ENCODE peak calls at places on chromosomes 3 and 15, in eight cellular contexts. Y is gastrocnemius medialis, T is neural progenitor cell, N is transverse colon, H is right atrium auricular region, F is astrocyte, K is DND-41, Q is IMR-90. U is an unnamed sample.

GRCh38 chr15:85788796-85789495 is 5.8 kb downstream of the KLHL25 start:
- DNase-seq in Q (no peak), F (no peak), T (no peak), Y (no peak), H (no peak), N (peak; percentile 73), K (no peak), U (no peak)

GRCh38 chr3:66144792-66145733 is 75.7 kb upstream of the SLC25A26 start:
- DNase-seq in T (no peak), H (no peak), F (peak; percentile 59), Y (no peak), Q (peak; percentile 61), K (no peak), N (no peak), U (no peak)

GRCh38 chr15:39552546-39552945 is 28.3 kb upstream of the THBS1 start:
- DNase-seq in F (no peak), Q (no peak), K (no peak), Y (no peak), H (no peak), N (no peak), T (no peak), U (no peak)

GRCh38 chr15:67405208-67406191 is 115.4 kb upstream of the C15orf61 start:
- DNase-seq in Q (peak; percentile 79), T (no peak), H (no peak), F (peak; percentile 87), Y (no peak), N (no peak), K (no peak), U (no peak)

GRCh38 chr3:197183582-197183981 is 114.8 kb downstream of the DLG1 start:
- DNase-seq in H (no peak), T (peak; percentile 9), K (no peak), N (no peak), Q (no peak), Y (no peak), F (no peak), U (no peak)

GRCh38 chr3:20056727-20057611 is 16.7 kb downstream of the KAT2B start:
- DNase-seq in Q (peak; percentile 82), T (no peak), F (peak; percentile 71), H (no peak), N (no peak), Y (peak; percentile 50), K (no peak), U (no peak)

GRCh38 chr3:5974637-5975322 is 787.3 kb downstream of the EDEM1 start:
- DNase-seq in H (no peak), Y (no peak), T (no peak), Q (no peak), N (no peak), K (no peak), F (no peak), U (peak; percentile 28)

GRCh38 chr3:47746264-47746663 is 35.4 kb downstream of the SMARCC1 start:
- DNase-seq in F (no peak), N (no peak), T (no peak), K (no peak), Q (no peak), Y (no peak), H (no peak), U (no peak)

GRCh38 chr3:55089211-55089610 is 161.4 kb upstream of the LRTM1 start:
- DNase-seq in T (no peak), Y (no peak), N (no peak), K (no peak), H (no peak), F (peak; percentile 67), Q (peak; percentile 54), U (no peak)

GRCh38 chr3:46482632-46483311 is 15.0 kb upstream of the RTP3 start:
- DNase-seq in K (no peak), N (no peak), F (peak; percentile 91), H (no peak), Q (peak; percentile 62), T (no peak), Y (no peak), U (no peak)

GRCh38 chr3:140931016-140931454 is 10.6 kb upstream of the SLC25A36 start:
- DNase-seq in H (no peak), N (no peak), T (peak; percentile 65), Y (no peak), Q (no peak), F (no peak), K (no peak), U (no peak)

GRCh38 chr15:92848852-92849598 is 51.1 kb upstream of the CHD2 start:
- DNase-seq in H (no peak), Y (no peak), Q (peak; percentile 94), T (no peak), N (no peak), K (no peak), F (peak; percentile 94), U (peak; percentile 60)

GRCh38 chr3:59620334-59620733 is 570.5 kb upstream of the CFAP20DC start:
- DNase-seq in N (no peak), K (no peak), Q (no peak), F (no peak), T (no peak), Y (no peak), H (no peak), U (no peak)

GRCh38 chr3:175493296-175493695 is 634.2 kb downstream of the NAALADL2 start:
- DNase-seq in Q (peak; percentile 3), N (no peak), H (no peak), K (no peak), T (no peak), Y (no peak), F (no peak), U (no peak)

GRCh38 chr3:142117452-142117851 is 31.9 kb downstream of the TFDP2 start:
- DNase-seq in Q (no peak), T (no peak), N (no peak), H (no peak), K (no peak), F (no peak), Y (no peak), U (no peak)
- H3K9me3 ChIP-seq in Q (no peaks in the 10 kb centered on the region), T (no peaks in the 10 kb centered on the region), N (no peaks in the 10 kb centered on the region), H (no peaks in the 10 kb centered on the region), K (no peaks in the 10 kb centered on the region), F (no peaks in the 10 kb centered on the region), Y (no peaks in the 10 kb centered on the region), U (no peaks in the 10 kb centered on the region)

GRCh38 chr3:181936774-181937173 is 225.0 kb downstream of the SOX2 start:
- DNase-seq in Q (no peak), Y (no peak), H (no peak), N (no peak), T (no peak), K (no peak), F (no peak), U (no peak)
- H3K27me3 ChIP-seq in Q (no peaks in the 10 kb centered on the region), Y (no peaks in the 10 kb centered on the region), H (no peaks in the 10 kb centered on the region), N (no peaks in the 10 kb centered on the region), T (no peaks in the 10 kb centered on the region), K (no peaks in the 10 kb centered on the region), F (peaks cover 2% of the 10 kb centered on the region), U (no peaks in the 10 kb centered on the region)

DNA sequence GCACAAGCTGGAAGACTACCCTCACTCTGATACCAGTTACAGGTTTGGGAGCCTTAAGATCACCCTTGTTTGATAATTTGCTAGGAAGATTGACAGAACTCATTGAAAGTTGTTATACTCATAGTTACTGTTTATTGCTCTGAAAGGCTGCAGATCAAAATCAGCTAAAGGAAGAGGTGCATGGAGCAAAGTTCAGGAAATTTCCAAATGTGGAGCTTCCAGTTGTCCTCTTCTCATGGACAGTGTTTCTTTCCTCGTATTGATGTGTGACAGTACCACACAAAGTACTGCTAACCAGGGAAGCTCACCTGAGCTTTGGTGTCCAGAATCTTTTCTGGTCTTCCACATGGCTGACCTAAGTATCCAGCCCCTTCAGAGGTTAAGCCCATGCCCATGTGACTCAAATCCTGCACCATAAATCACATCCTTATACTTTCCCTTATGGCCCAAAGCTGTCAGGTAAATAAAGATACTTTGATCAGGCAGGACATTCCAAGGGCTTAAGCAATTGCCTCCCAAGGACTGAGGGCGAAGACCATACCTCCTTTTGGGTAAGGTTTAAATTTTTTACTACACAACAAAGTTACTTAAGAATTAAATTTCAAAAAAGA is 93.1 kb upstream of the ZBED2 start:
- DNase-seq in H (no peak), Q (no peak), K (no peak), Y (no peak), N (no peak), T (no peak), F (no peak), U (no peak)
- H3K9me3 ChIP-seq in H (no peaks in the 10 kb centered on the region), Q (no peaks in the 10 kb centered on the region), K (no peaks in the 10 kb centered on the region), Y (no peaks in the 10 kb centered on the region), N (no peaks in the 10 kb centered on the region), T (no peaks in the 10 kb centered on the region), F (no peaks in the 10 kb centered on the region), U (no peaks in the 10 kb centered on the region)

GRCh38 chr3:72231439-72232196 is 446.7 kb upstream of the PROK2 start:
- DNase-seq in Y (no peak), F (no peak), Q (no peak), K (no peak), T (no peak), N (no peak), H (no peak), U (no peak)

GRCh38 chr3:72233571-72233970 is 448.6 kb upstream of the PROK2 start:
- DNase-seq in H (no peak), Q (no peak), K (no peak), N (no peak), T (no peak), Y (no peak), F (no peak), U (no peak)

GRCh38 chr3:72229952-72230351 is 445.0 kb upstream of the PROK2 start:
- DNase-seq in K (no peak), Y (no peak), H (no peak), N (no peak), Q (no peak), F (no peak), T (no peak), U (no peak)

GRCh38 chr3:72232777-72233176 is 447.8 kb upstream of the PROK2 start:
- DNase-seq in T (no peak), Q (no peak), H (no peak), Y (no peak), F (no peak), N (no peak), K (no peak), U (no peak)

DNA sequence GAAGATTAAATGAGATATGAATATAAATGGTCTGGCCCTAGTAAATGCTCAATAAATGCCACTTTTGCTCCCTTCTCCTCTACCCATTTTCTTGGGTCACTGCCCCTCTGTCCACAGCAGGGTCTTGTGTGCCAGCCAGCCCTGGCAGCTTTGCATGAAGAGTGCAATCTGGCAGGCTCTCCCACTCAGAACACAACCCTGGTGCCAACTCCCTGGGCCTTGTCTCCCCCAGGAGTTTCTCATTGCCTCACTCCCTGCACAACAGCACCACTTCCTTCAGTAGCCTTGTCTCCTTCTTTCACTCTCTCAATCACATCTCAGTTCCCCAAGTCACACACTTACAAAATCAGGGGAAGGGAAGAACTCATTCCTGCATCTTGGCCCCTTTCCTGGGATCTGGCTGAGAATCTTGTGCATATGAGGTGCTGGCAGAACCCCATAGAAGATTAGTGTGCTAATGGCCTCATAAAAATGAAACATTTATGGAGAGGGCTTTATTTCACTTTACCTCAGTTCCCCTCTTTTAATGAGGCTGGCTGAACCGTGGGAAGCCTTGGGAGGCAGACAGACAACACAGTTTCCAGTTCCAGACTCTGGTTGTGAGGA is 445.9 kb upstream of the PROK2 start:
- DNase-seq in F (no peak), H (no peak), Q (no peak), N (no peak), Y (no peak), K (no peak), T (no peak), U (no peak)
- H3K27me3 ChIP-seq in F (peaks cover 26% of the 10 kb centered on the region), H (no peaks in the 10 kb centered on the region), Q (peaks cover 36% of the 10 kb centered on the region), N (no peaks in the 10 kb centered on the region), Y (no peaks in the 10 kb centered on the region), K (no peaks in the 10 kb centered on the region), T (no peaks in the 10 kb centered on the region), U (no peaks in the 10 kb centered on the region)

GRCh38 chr15:65535192-65535591 is 4.9 kb downstream of the HACD3 start:
- DNase-seq in H (no peak), T (no peak), K (no peak), N (no peak), Q (peak; percentile 25), Y (no peak), F (peak; percentile 39), U (no peak)
- H3K9me3 ChIP-seq in H (no peaks in the 10 kb centered on the region), T (no peaks in the 10 kb centered on the region), K (no peaks in the 10 kb centered on the region), N (no peaks in the 10 kb centered on the region), Q (no peaks in the 10 kb centered on the region), Y (no peaks in the 10 kb centered on the region), F (no peaks in the 10 kb centered on the region), U (no peaks in the 10 kb centered on the region)

U was measured in CD4-positive, alpha-beta memory T cell.